ENCODE peak calls at places on chromosomes 6 and 20, in eight cellular contexts. A is NCI-H187 treated with DMSO at 0.1 percent for 48 hours; X is HFFc6; D is small intestine; G is COR-L47; Y is A549; P is stromal cell of bone marrow; F is stimulated activated CD4-positive, alpha-beta T cell treated with anti-CD3 and anti-CD28 coated beads, Interleukin-1b, Interleukin-23, amount 100 ng/mL, for 48 hours. B is an unnamed sample.

GRCh38 chr6:169167581-169168301 is 85.9 kb downstream of the THBS2 start:
- DNase-seq in A (no peak), X (peak; percentile 71), D (no peak), G (no peak), Y (no peak), P (no peak), F (no peak), B (no peak)

GRCh38 chr6:718345-718744 is 25.4 kb upstream of the EXOC2 start:
- DNase-seq in A (no peak), X (no peak), D (no peak), G (no peak), Y (no peak), P (no peak), F (no peak), B (no peak)

GRCh38 chr6:167119680-167120556 is 3.0 kb upstream of the CCR6 start:
- DNase-seq in A (no peak), X (no peak), D (peak; percentile 50), G (peak; percentile 7), Y (no peak), P (no peak), F (no peak), B (peak; percentile 72)

GRCh38 chr20:59386819-59387218 is 86.4 kb downstream of the EDN3 start:
- DNase-seq in A (no peak), X (no peak), D (no peak), G (no peak), Y (no peak), P (no peak), F (no peak), B (no peak)

GRCh38 chr6:169210611-169211010 is 43.0 kb downstream of the THBS2 start:
- DNase-seq in A (no peak), X (no peak), D (no peak), G (no peak), Y (no peak), P (no peak), F (no peak), B (no peak)

GRCh38 chr20:18857640-18858039 is 44.1 kb downstream of the SCP2D1 start:
- DNase-seq in A (no peak), X (no peak), D (no peak), G (no peak), Y (no peak), P (peak; percentile 22), F (no peak), B (no peak)

GRCh38 chr6:157276134-157276532 is 47.2 kb downstream of the TMEM242 start:
- DNase-seq in A (no peak), X (no peak), D (peak; percentile 68), G (no peak), Y (no peak), P (no peak), F (no peak), B (no peak)

GRCh38 chr6:40528051-40528450 is 59.1 kb downstream of the LRFN2 start:
- DNase-seq in A (no peak), X (no peak), D (peak; percentile 71), G (no peak), Y (no peak), P (no peak), F (no peak), B (no peak)

GRCh38 chr6:80969439-80969838 is 783.0 kb downstream of the TENT5A start:
- DNase-seq in A (no peak), X (peak; percentile 3), D (no peak), G (no peak), Y (no peak), P (no peak), F (no peak), B (no peak)

GRCh38 chr6:35048031-35048613 is 93.0 kb downstream of the TCP11 start:
- DNase-seq in A (no peak), X (no peak), D (no peak), G (no peak), Y (no peak), P (no peak), F (no peak), B (no peak)

GRCh38 chr20:64092258-64093012 is 8.2 kb upstream of the LKAAEAR1 start:
- DNase-seq in A (no peak), X (no peak), D (no peak), G (no peak), Y (no peak), P (no peak), F (no peak), B (no peak)

GRCh38 chr20:48892849-48893352 is 28.6 kb upstream of the ARFGEF2 start:
- DNase-seq in A (no peak), X (no peak), D (no peak), G (no peak), Y (no peak), P (no peak), F (no peak), B (no peak)

GRCh38 chr20:31580706-31581105 is 24.4 kb upstream of the ID1 start:
- DNase-seq in A (no peak), X (no peak), D (no peak), G (no peak), Y (no peak), P (no peak), F (no peak), B (no peak)

GRCh38 chr6:33008944-33009861 is at the start of gene HLA-DOA:
- DNase-seq in A (no peak), X (no peak), D (no peak), G (no peak), Y (no peak), P (no peak), F (peak; percentile 41), B (no peak)

GRCh38 chr6:7232351-7232750 is 80.6 kb downstream of the SSR1 start:
- DNase-seq in A (no peak), X (no peak), D (no peak), G (no peak), Y (no peak), P (no peak), F (no peak), B (no peak)

GRCh38 chr6:126300126-126300525 is 39.8 kb upstream of the CENPW start:
- DNase-seq in A (no peak), X (no peak), D (no peak), G (no peak), Y (no peak), P (no peak), F (no peak), B (no peak)

GRCh38 chr6:119079288-119079809 is 885 bp upstream of the FAM184A start:
- DNase-seq in A (no peak), X (peak; percentile 2), D (peak; percentile 30), G (no peak), Y (no peak), P (peak; percentile 40), F (no peak), B (no peak)

GRCh38 chr6:25302677-25303128 is 23.5 kb downstream of the CARMIL1 start:
- DNase-seq in A (peak; percentile 98), X (peak; percentile 91), D (peak; percentile 79), G (no peak), Y (peak; percentile 8), P (peak; percentile 77), F (no peak), B (no peak)

GRCh38 chr20:60553095-60553494 is 594.9 kb downstream of the CDH26 start:
- DNase-seq in A (no peak), X (no peak), D (no peak), G (no peak), Y (no peak), P (no peak), F (no peak), B (no peak)

GRCh38 chr6:143575440-143575839 is 63.9 kb upstream of the FUCA2 start:
- DNase-seq in A (no peak), X (peak; percentile 79), D (peak; percentile 79), G (peak; percentile 40), Y (peak; percentile 73), P (peak; percentile 70), F (peak; percentile 33), B (peak; percentile 66)

GRCh38 chr6:48826884-48827701 is 636.0 kb downstream of the MMUT start:
- DNase-seq in A (no peak), X (peak; percentile 99), D (no peak), G (no peak), Y (peak; percentile 50), P (peak; percentile 92), F (no peak), B (peak; percentile 55)